ENCODE peak calls at places on chromosome 12, in ten cellular contexts. One of them, this sample, is unnamed.
A peak's percentile ranks its signal among the peaks of the same experiment; 100 is the strongest.

GRCh38 chr12:24960222-24960855 is 11.4 kb upstream of the BCAT1 start:
- DNase-seq in GM23248: peak; percentile 83
- DNase-seq in psoas muscle: no peak
- DNase-seq in spleen: no peak
- DNase-seq in upper lobe of right lung: no peak
- DNase-seq in MM.1S: peak; percentile 40
- DNase-seq in tibial artery: no peak
- DNase-seq in right atrium auricular region: no peak
- DNase-seq in astrocyte: peak; percentile 47
- DNase-seq in pancreas: peak; percentile 34
- DNase-seq in this sample: no peak

GRCh38 chr12:633731-634130 is 29.5 kb downstream of the NINJ2 start:
- DNase-seq in MM.1S: no peak
- DNase-seq in tibial artery: no peak
- DNase-seq in psoas muscle: no peak
- DNase-seq in upper lobe of right lung: no peak
- DNase-seq in pancreas: no peak
- DNase-seq in GM23248: peak; percentile 18
- DNase-seq in astrocyte: peak; percentile 30
- DNase-seq in spleen: no peak
- DNase-seq in right atrium auricular region: no peak
- DNase-seq in this sample: no peak

GRCh38 chr12:6936642-6937480 is 6.8 kb upstream of the RNU7-1 start:
- DNase-seq in astrocyte: no peak
- DNase-seq in pancreas: peak; percentile 79
- DNase-seq in spleen: peak; percentile 92
- DNase-seq in upper lobe of right lung: no peak
- DNase-seq in GM23248: no peak
- DNase-seq in tibial artery: no peak
- DNase-seq in right atrium auricular region: no peak
- DNase-seq in MM.1S: no peak
- DNase-seq in psoas muscle: no peak
- DNase-seq in this sample: no peak

GRCh38 chr12:29026419-29026818 is 122.7 kb upstream of the FAR2 start:
- DNase-seq in right atrium auricular region: no peak
- DNase-seq in spleen: no peak
- DNase-seq in MM.1S: no peak
- DNase-seq in psoas muscle: no peak
- DNase-seq in tibial artery: no peak
- DNase-seq in GM23248: no peak
- DNase-seq in astrocyte: peak; percentile 80
- DNase-seq in upper lobe of right lung: no peak
- DNase-seq in pancreas: no peak
- DNase-seq in this sample: no peak

GRCh38 chr12:44377443-44378160 is 498.5 kb downstream of the NELL2 start:
- DNase-seq in right atrium auricular region: no peak
- DNase-seq in MM.1S: no peak
- DNase-seq in psoas muscle: no peak
- DNase-seq in tibial artery: no peak
- DNase-seq in spleen: no peak
- DNase-seq in pancreas: no peak
- DNase-seq in upper lobe of right lung: no peak
- DNase-seq in astrocyte: no peak
- DNase-seq in GM23248: no peak
- DNase-seq in this sample: no peak

GRCh38 chr12:132490481-132491348 is 764 bp downstream of the FBRSL1 start:
- DNase-seq in astrocyte: peak; percentile 33
- DNase-seq in GM23248: peak; percentile 75
- DNase-seq in tibial artery: no peak
- DNase-seq in right atrium auricular region: no peak
- DNase-seq in pancreas: peak; percentile 72
- DNase-seq in upper lobe of right lung: no peak
- DNase-seq in MM.1S: no peak
- DNase-seq in spleen: peak; percentile 92
- DNase-seq in psoas muscle: no peak
- DNase-seq in this sample: no peak

GRCh38 chr12:68630598-68630997 is 19.9 kb downstream of the RAP1B start:
- DNase-seq in upper lobe of right lung: no peak
- DNase-seq in GM23248: no peak
- DNase-seq in tibial artery: no peak
- DNase-seq in pancreas: no peak
- DNase-seq in right atrium auricular region: no peak
- DNase-seq in psoas muscle: no peak
- DNase-seq in MM.1S: no peak
- DNase-seq in spleen: no peak
- DNase-seq in astrocyte: no peak
- DNase-seq in this sample: no peak

GRCh38 chr12:90290980-90291975 is 582.6 kb upstream of the ATP2B1 start:
- DNase-seq in astrocyte: no peak
- DNase-seq in right atrium auricular region: no peak
- DNase-seq in pancreas: no peak
- DNase-seq in tibial artery: no peak
- DNase-seq in GM23248: no peak
- DNase-seq in spleen: no peak
- DNase-seq in upper lobe of right lung: no peak
- DNase-seq in psoas muscle: no peak
- DNase-seq in MM.1S: no peak
- DNase-seq in this sample: peak; percentile 25

GRCh38 chr12:58171914-58172313 is 230.5 kb downstream of the ATP23 start:
- DNase-seq in spleen: no peak
- DNase-seq in right atrium auricular region: no peak
- DNase-seq in upper lobe of right lung: no peak
- DNase-seq in psoas muscle: no peak
- DNase-seq in pancreas: no peak
- DNase-seq in astrocyte: peak; percentile 45
- DNase-seq in GM23248: peak; percentile 15
- DNase-seq in MM.1S: no peak
- DNase-seq in tibial artery: no peak
- DNase-seq in this sample: no peak

GRCh38 chr12:53499261-53500118 is at the start of gene MAP3K12:
- DNase-seq in upper lobe of right lung: peak; percentile 83
- DNase-seq in spleen: peak; percentile 92
- DNase-seq in MM.1S: peak; percentile 56
- DNase-seq in GM23248: peak; percentile 85
- DNase-seq in right atrium auricular region: no peak
- DNase-seq in astrocyte: peak; percentile 39
- DNase-seq in tibial artery: peak; percentile 90
- DNase-seq in pancreas: peak; percentile 65
- DNase-seq in psoas muscle: peak; percentile 72
- DNase-seq in this sample: no peak

GRCh38 chr12:5587701-5588100 is 155.8 kb downstream of the NTF3 start:
- DNase-seq in upper lobe of right lung: no peak
- DNase-seq in right atrium auricular region: no peak
- DNase-seq in spleen: no peak
- DNase-seq in MM.1S: no peak
- DNase-seq in astrocyte: no peak
- DNase-seq in GM23248: no peak
- DNase-seq in psoas muscle: no peak
- DNase-seq in pancreas: no peak
- DNase-seq in tibial artery: no peak
- DNase-seq in this sample: no peak

GRCh38 chr12:126706300-126706699 is 1560.7 kb upstream of the TMEM132C start:
- DNase-seq in MM.1S: no peak
- DNase-seq in pancreas: no peak
- DNase-seq in tibial artery: no peak
- DNase-seq in spleen: no peak
- DNase-seq in upper lobe of right lung: no peak
- DNase-seq in GM23248: no peak
- DNase-seq in right atrium auricular region: no peak
- DNase-seq in astrocyte: no peak
- DNase-seq in psoas muscle: no peak
- DNase-seq in this sample: no peak

GRCh38 chr12:83015390-83016225 is 328.9 kb downstream of the TMTC2 start:
- DNase-seq in right atrium auricular region: no peak
- DNase-seq in pancreas: peak; percentile 61
- DNase-seq in MM.1S: no peak
- DNase-seq in upper lobe of right lung: no peak
- DNase-seq in spleen: no peak
- DNase-seq in tibial artery: no peak
- DNase-seq in astrocyte: peak; percentile 29
- DNase-seq in GM23248: peak; percentile 54
- DNase-seq in psoas muscle: no peak
- DNase-seq in this sample: no peak

GRCh38 chr12:118371354-118372282 is 1.1 kb downstream of the TAOK3 start:
- DNase-seq in tibial artery: no peak
- DNase-seq in psoas muscle: peak; percentile 34
- DNase-seq in MM.1S: no peak
- DNase-seq in upper lobe of right lung: peak; percentile 70
- DNase-seq in spleen: peak; percentile 90
- DNase-seq in right atrium auricular region: peak; percentile 61
- DNase-seq in pancreas: peak; percentile 40
- DNase-seq in GM23248: peak; percentile 61
- DNase-seq in astrocyte: no peak
- DNase-seq in this sample: no peak

GRCh38 chr12:4809449-4810218 is 89.4 kb downstream of the GALNT8 start:
- DNase-seq in GM23248: peak; percentile 13
- DNase-seq in MM.1S: no peak
- DNase-seq in astrocyte: peak; percentile 8
- DNase-seq in right atrium auricular region: no peak
- DNase-seq in psoas muscle: peak; percentile 24
- DNase-seq in spleen: no peak
- DNase-seq in tibial artery: no peak
- DNase-seq in upper lobe of right lung: no peak
- DNase-seq in pancreas: no peak
- DNase-seq in this sample: no peak

GRCh38 chr12:104475269-104475668 is 18.5 kb downstream of the CHST11 start:
- DNase-seq in pancreas: no peak
- DNase-seq in upper lobe of right lung: no peak
- DNase-seq in spleen: no peak
- DNase-seq in psoas muscle: no peak
- DNase-seq in GM23248: no peak
- DNase-seq in right atrium auricular region: no peak
- DNase-seq in MM.1S: no peak
- DNase-seq in astrocyte: no peak
- DNase-seq in tibial artery: no peak
- DNase-seq in this sample: no peak
- H3K4me1 ChIP-seq in pancreas: no peaks in the 10 kb centered on the region
- H3K4me1 ChIP-seq in upper lobe of right lung: peaks cover 33% of the 10 kb centered on the region
- H3K4me1 ChIP-seq in spleen: peaks cover 84% of the 10 kb centered on the region
- H3K4me1 ChIP-seq in psoas muscle: no peaks in the 10 kb centered on the region
- H3K4me1 ChIP-seq in GM23248: no peaks in the 10 kb centered on the region
- H3K4me1 ChIP-seq in right atrium auricular region: no peaks in the 10 kb centered on the region
- H3K4me1 ChIP-seq in MM.1S: peaks cover 40% of the 10 kb centered on the region
- H3K4me1 ChIP-seq in astrocyte: peaks cover 11% of the 10 kb centered on the region
- H3K4me1 ChIP-seq in tibial artery: no peaks in the 10 kb centered on the region
- H3K4me1 ChIP-seq in this sample: peaks cover 1% of the 10 kb centered on the region

GRCh38 chr12:72277415-72277814 is 5.2 kb downstream of the TRHDE start:
- DNase-seq in right atrium auricular region: no peak
- DNase-seq in tibial artery: no peak
- DNase-seq in pancreas: no peak
- DNase-seq in MM.1S: no peak
- DNase-seq in astrocyte: peak; percentile 61
- DNase-seq in spleen: no peak
- DNase-seq in upper lobe of right lung: no peak
- DNase-seq in GM23248: peak; percentile 16
- DNase-seq in psoas muscle: no peak
- DNase-seq in this sample: no peak
- H3K4me3 ChIP-seq in right atrium auricular region: no peak overlapping the region
- H3K4me3 ChIP-seq in tibial artery: no peak overlapping the region
- H3K4me3 ChIP-seq in pancreas: no peak overlapping the region
- H3K4me3 ChIP-seq in MM.1S: no peak overlapping the region
- H3K4me3 ChIP-seq in astrocyte: peak overlapping the region; percentile 26
- H3K4me3 ChIP-seq in spleen: no peak overlapping the region
- H3K4me3 ChIP-seq in upper lobe of right lung: no peak overlapping the region
- H3K4me3 ChIP-seq in GM23248: no peak overlapping the region
- H3K4me3 ChIP-seq in psoas muscle: peak overlapping the region; percentile 71
- H3K4me3 ChIP-seq in this sample: no peak overlapping the region

DNA sequence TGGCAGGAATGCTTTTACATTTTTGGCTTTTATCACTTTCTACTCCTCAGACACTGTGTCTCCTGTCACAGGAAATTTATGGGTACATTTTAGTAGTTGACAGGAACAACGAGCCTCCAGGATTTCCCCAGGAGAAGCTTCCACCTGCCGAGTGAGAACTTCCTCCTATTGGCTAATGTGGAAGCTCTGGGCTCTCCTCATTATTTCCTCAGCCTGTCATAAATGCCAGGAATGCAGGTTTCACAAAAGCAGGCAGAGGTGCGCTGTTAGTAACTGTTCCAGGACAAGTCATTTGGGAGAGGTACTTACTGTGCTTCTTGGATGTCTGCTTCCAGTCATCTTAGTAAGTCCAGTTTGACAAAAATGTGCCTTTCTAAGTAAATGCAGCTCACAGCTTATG is 19.1 kb upstream of the DCP1B start:
- DNase-seq in astrocyte: no peak
- DNase-seq in GM23248: no peak
- DNase-seq in upper lobe of right lung: no peak
- DNase-seq in MM.1S: no peak
- DNase-seq in right atrium auricular region: no peak
- DNase-seq in pancreas: no peak
- DNase-seq in psoas muscle: no peak
- DNase-seq in tibial artery: no peak
- DNase-seq in spleen: no peak
- DNase-seq in this sample: no peak
- H3K27me3 ChIP-seq in astrocyte: peaks cover 58% of the 10 kb centered on the region
- H3K27me3 ChIP-seq in GM23248: peaks cover 25% of the 10 kb centered on the region
- H3K27me3 ChIP-seq in upper lobe of right lung: no peaks in the 10 kb centered on the region
- H3K27me3 ChIP-seq in MM.1S: no peaks in the 10 kb centered on the region
- H3K27me3 ChIP-seq in right atrium auricular region: no peaks in the 10 kb centered on the region
- H3K27me3 ChIP-seq in pancreas: no peaks in the 10 kb centered on the region
- H3K27me3 ChIP-seq in psoas muscle: peaks cover 3% of the 10 kb centered on the region
- H3K27me3 ChIP-seq in tibial artery: no peaks in the 10 kb centered on the region
- H3K27me3 ChIP-seq in spleen: no peaks in the 10 kb centered on the region
- H3K27me3 ChIP-seq in this sample: no peaks in the 10 kb centered on the region

GRCh38 chr12:47801904-47802246 is 17.8 kb downstream of the HDAC7 start:
- DNase-seq in upper lobe of right lung: no peak
- DNase-seq in astrocyte: no peak
- DNase-seq in right atrium auricular region: no peak
- DNase-seq in GM23248: no peak
- DNase-seq in tibial artery: no peak
- DNase-seq in psoas muscle: no peak
- DNase-seq in spleen: no peak
- DNase-seq in MM.1S: no peak
- DNase-seq in pancreas: no peak
- DNase-seq in this sample: no peak

GRCh38 chr12:47801170-47801903 is 18.4 kb downstream of the HDAC7 start:
- DNase-seq in right atrium auricular region: no peak
- DNase-seq in psoas muscle: peak; percentile 49
- DNase-seq in spleen: peak; percentile 88
- DNase-seq in tibial artery: peak; percentile 77
- DNase-seq in pancreas: no peak
- DNase-seq in upper lobe of right lung: no peak
- DNase-seq in astrocyte: no peak
- DNase-seq in GM23248: peak; percentile 55
- DNase-seq in MM.1S: no peak
- DNase-seq in this sample: no peak

GRCh38 chr12:47804177-47804576 is 15.5 kb downstream of the HDAC7 start:
- DNase-seq in psoas muscle: no peak
- DNase-seq in tibial artery: no peak
- DNase-seq in astrocyte: no peak
- DNase-seq in GM23248: no peak
- DNase-seq in upper lobe of right lung: no peak
- DNase-seq in right atrium auricular region: no peak
- DNase-seq in MM.1S: no peak
- DNase-seq in pancreas: no peak
- DNase-seq in spleen: no peak
- DNase-seq in this sample: no peak

GRCh38 chr12:47802312-47802711 is 17.4 kb downstream of the HDAC7 start:
- DNase-seq in MM.1S: no peak
- DNase-seq in pancreas: no peak
- DNase-seq in right atrium auricular region: no peak
- DNase-seq in astrocyte: no peak
- DNase-seq in psoas muscle: no peak
- DNase-seq in GM23248: peak; percentile 30
- DNase-seq in upper lobe of right lung: no peak
- DNase-seq in tibial artery: no peak
- DNase-seq in spleen: no peak
- DNase-seq in this sample: no peak

GRCh38 chr12:47803196-47803875 is 16.4 kb downstream of the HDAC7 start:
- DNase-seq in astrocyte: no peak
- DNase-seq in right atrium auricular region: no peak
- DNase-seq in MM.1S: no peak
- DNase-seq in pancreas: no peak
- DNase-seq in spleen: no peak
- DNase-seq in tibial artery: no peak
- DNase-seq in upper lobe of right lung: no peak
- DNase-seq in GM23248: no peak
- DNase-seq in psoas muscle: no peak
- DNase-seq in this sample: no peak
- H3K4me1 ChIP-seq in astrocyte: peaks cover 17% of the 10 kb centered on the region
- H3K4me1 ChIP-seq in right atrium auricular region: no peaks in the 10 kb centered on the region
- H3K4me1 ChIP-seq in MM.1S: peaks cover 49% of the 10 kb centered on the region
- H3K4me1 ChIP-seq in pancreas: no peaks in the 10 kb centered on the region
- H3K4me1 ChIP-seq in spleen: peaks cover 96% of the 10 kb centered on the region
- H3K4me1 ChIP-seq in tibial artery: peaks cover 97% of the 10 kb centered on the region
- H3K4me1 ChIP-seq in upper lobe of right lung: peaks cover 95% of the 10 kb centered on the region
- H3K4me1 ChIP-seq in GM23248: peaks cover 38% of the 10 kb centered on the region
- H3K4me1 ChIP-seq in psoas muscle: peaks cover 98% of the 10 kb centered on the region
- H3K4me1 ChIP-seq in this sample: peaks cover 2% of the 10 kb centered on the region

This sample was measured in iPS DF 6.9.